ENCODE peak calls at places on chromosomes 7 and 10, in four cellular contexts. Q, O, L and C are unnamed samples. For H3K9me1, the result is how much of the 10 kb centered on the place peaks cover.

GRCh38 chr10:21082206-21082605 is 185.1 kb upstream of the NEBL start:
- DNase-seq in Q (no peak), O (no peak), L (no peak), C (no peak)

GRCh38 chr10:58943234-58943633 is 233.2 kb upstream of the PHYHIPL start:
- DNase-seq in Q (no peak), O (no peak), L (no peak), C (no peak)

GRCh38 chr7:84490661-84491060 is 296.1 kb upstream of the SEMA3A start:
- DNase-seq in Q (no peak), O (no peak), L (no peak), C (no peak)

GRCh38 chr10:17665742-17666141 is 21.8 kb downstream of the STAM start:
- DNase-seq in Q (no peak), O (peak), L (no peak), C (peak)

GRCh38 chr7:311796-312195 is 21.8 kb downstream of the FOXL3 start:
- DNase-seq in Q (peak), O (no peak), L (no peak), C (no peak)

GRCh38 chr7:100374601-100375000 is 1.3 kb downstream of the PILRA start:
- DNase-seq in Q (no peak), O (no peak), L (peak), C (no peak)

GRCh38 chr10:88490216-88490980 is 92.7 kb downstream of the RNLS start:
- DNase-seq in Q (no peak), O (no peak), L (no peak), C (no peak)

GRCh38 chr7:24854866-24855265 is 97.6 kb upstream of the GSDME start:
- DNase-seq in Q (no peak), O (peak), L (no peak), C (no peak)

GRCh38 chr10:103781329-103782061 is 73.9 kb downstream of the SH3PXD2A start:
- DNase-seq in Q (peak), O (peak), L (peak), C (peak)

GRCh38 chr10:72069751-72070501 is 18.4 kb downstream of the SPOCK2 start:
- DNase-seq in Q (no peak), O (no peak), L (no peak), C (no peak)

GRCh38 chr10:96133135-96133534 is 3.0 kb downstream of the ZNF518A start:
- DNase-seq in Q (peak), O (peak), L (no peak), C (no peak)

GRCh38 chr7:155864271-155864985 is 52.2 kb upstream of the SHH start:
- DNase-seq in Q (no peak), O (no peak), L (no peak), C (no peak)

GRCh38 chr7:636396-636795 is 90.1 kb upstream of the DNAAF5 start:
- DNase-seq in Q (no peak), O (no peak), L (peak), C (no peak)

GRCh38 chr10:102394079-102394800 is 1.3 kb upstream of the NFKB2 start:
- DNase-seq in Q (peak), O (peak), L (peak), C (peak)

GRCh38 chr10:3776796-3777571 is 8.0 kb downstream of the KLF6 start:
- DNase-seq in Q (no peak), O (peak), L (no peak), C (peak)

GRCh38 chr7:88105231-88105630 is 114.6 kb downstream of the SRI start:
- DNase-seq in Q (no peak), O (no peak), L (no peak), C (no peak)

GRCh38 chr10:52539463-52539862 is 225.4 kb downstream of the DKK1 start:
- DNase-seq in Q (peak), O (peak), L (no peak), C (peak)

GRCh38 chr7:3043544-3044395 is at the start of gene CARD11:
- DNase-seq in Q (no peak), O (no peak), L (peak), C (peak)

GRCh38 chr7:26868841-26869505 is 4.6 kb upstream of the SKAP2 start:
- DNase-seq in Q (no peak), O (peak), L (no peak), C (no peak)

GRCh38 chr7:25025218-25025671 is 45.3 kb upstream of the OSBPL3 start:
- DNase-seq in Q (peak), O (peak), L (no peak), C (peak)

GRCh38 chr10:93947055-93947454 is 46.7 kb upstream of the PLCE1 start:
- DNase-seq in Q (no peak), O (peak), L (no peak), C (no peak)

GRCh38 chr7:44094796-44095592 is 9.2 kb upstream of the AEBP1 start:
- DNase-seq in Q (no peak), O (no peak), L (no peak), C (no peak)

GRCh38 chr10:89837173-89838001 is 136.0 kb downstream of the KIF20B start:
- DNase-seq in Q (no peak), O (peak), L (no peak), C (peak)

GRCh38 chr7:3691478-3692151 is 390.6 kb downstream of the SDK1 start:
- DNase-seq in Q (no peak), O (no peak), L (no peak), C (no peak)

GRCh38 chr7:103048833-103049232 is 25.8 kb downstream of the FBXL13 start:
- DNase-seq in Q (no peak), O (peak), L (no peak), C (no peak)

GRCh38 chr10:3749597-3750351 is 35.2 kb downstream of the KLF6 start:
- DNase-seq in Q (no peak), O (peak), L (no peak), C (no peak)

DNA sequence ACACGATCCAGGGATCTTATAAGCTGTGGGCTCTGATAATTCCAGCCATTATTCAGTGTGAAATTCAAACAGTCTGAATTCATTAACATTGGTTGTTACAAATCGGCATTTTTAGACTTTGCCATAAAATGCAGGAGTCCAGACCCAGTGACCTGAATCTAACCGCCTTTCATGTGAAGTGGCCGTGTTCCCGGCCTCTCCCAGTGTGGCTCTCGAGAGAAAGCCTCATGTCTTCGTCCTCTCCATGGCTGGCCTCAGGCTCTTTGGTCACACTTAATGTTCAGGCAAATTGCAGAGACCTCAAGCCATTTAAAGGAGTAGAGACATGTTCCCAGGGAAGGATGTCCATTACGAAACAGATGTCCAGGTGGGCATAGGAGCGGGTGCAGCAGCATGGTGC is 59.3 kb downstream of the CTBP2 start:
- DNase-seq in Q (no peak), O (no peak), L (no peak), C (no peak)
- H3K9me1 ChIP-seq in Q (under half), O (half or more), L (under half), C (under half)

GRCh38 chr10:101066890-101067355 is 5.1 kb downstream of the KAZALD1 start:
- DNase-seq in Q (no peak), O (no peak), L (no peak), C (no peak)
- TF ChIP-seq CTCF in Q (no peak), O (no peak), L (no peak), C (no peak)

GRCh38 chr10:28592953-28593352 is 60.0 kb downstream of the WAC start:
- DNase-seq in Q (peak), O (peak), L (peak), C (peak)
- H3K9ac ChIP-seq in Q (no peak), O (no peak), L (no peak), C (no peak)

DNA sequence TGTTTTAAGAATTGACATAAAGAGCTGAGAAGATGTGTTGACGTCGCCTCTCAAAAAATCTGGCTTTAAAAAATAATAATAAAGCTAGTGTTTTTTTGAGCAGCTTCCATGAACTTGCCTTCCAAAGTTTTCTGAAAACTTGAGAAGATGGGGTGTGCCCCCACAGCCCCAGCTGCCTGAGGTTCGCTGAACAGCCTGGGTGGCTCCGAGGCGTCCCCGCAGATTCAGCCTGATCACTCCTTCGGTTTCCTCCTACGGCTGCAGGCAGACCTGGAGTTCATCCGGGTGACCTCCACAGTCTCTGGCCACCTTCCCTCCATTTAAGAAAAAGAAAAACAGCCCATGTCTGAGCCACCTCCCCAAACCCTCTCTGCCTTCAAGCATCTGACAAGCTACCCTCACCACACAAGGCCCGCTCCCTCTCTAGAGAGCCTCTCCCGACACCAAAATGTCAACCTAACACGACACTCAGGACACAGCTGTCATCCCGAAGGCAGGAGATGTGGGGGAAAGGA is 177.8 kb downstream of the PTPRN2 start:
- DNase-seq in Q (no peak), O (no peak), L (no peak), C (no peak)
- H3K9me1 ChIP-seq in Q (under half), O (under half), L (under half), C (under half)